ENCODE peak calls at places on chromosome 7, in seven cellular contexts. Q, F, A, N, O, B and Z are unnamed samples.

GRCh38 chr7:47945261-47946015 is 2.8 kb downstream of the PKD1L1 start:
- DNase-seq in B (peak), F (peak), A (peak), Q (peak), N (peak), O (peak), Z (peak)

GRCh38 chr7:33979807-33980355 is 74.5 kb downstream of the BMPER start:
- DNase-seq in N (peak), O (no peak), A (no peak), Q (no peak), B (no peak), F (peak), Z (peak)

GRCh38 chr7:112789824-112790650 is at the start of gene TMEM168:
- DNase-seq in O (peak), N (peak), A (peak), Q (peak), B (peak), F (peak), Z (peak)

GRCh38 chr7:76073335-76073990 is 25.6 kb downstream of the MDH2 start:
- DNase-seq in F (no peak), O (no peak), A (no peak), Q (peak), N (no peak), B (peak), Z (no peak)

GRCh38 chr7:155482511-155483183 is 24.7 kb downstream of the EN2 start:
- DNase-seq in N (no peak), O (no peak), B (no peak), Q (no peak), F (no peak), A (peak), Z (no peak)

GRCh38 chr7:55046582-55047347 is 27.9 kb downstream of the EGFR start:
- DNase-seq in A (no peak), F (no peak), N (no peak), Q (no peak), B (no peak), O (no peak), Z (peak)

GRCh38 chr7:43585521-43585920 is 2.6 kb downstream of the STK17A start:
- DNase-seq in Q (no peak), F (peak), B (no peak), N (peak), O (no peak), A (peak), Z (peak)

GRCh38 chr7:25353191-25353590 is 124.9 kb upstream of the NPVF start:
- DNase-seq in O (no peak), Q (no peak), B (no peak), A (no peak), N (no peak), F (no peak), Z (no peak)

GRCh38 chr7:33981686-33982424 is 76.5 kb downstream of the BMPER start:
- DNase-seq in B (no peak), A (no peak), Q (no peak), N (peak), F (no peak), O (no peak), Z (no peak)

GRCh38 chr7:142811154-142811737 is 40.5 kb downstream of the PRSS2 start:
- DNase-seq in O (peak), A (peak), Q (peak), N (peak), F (peak), B (peak), Z (peak)

GRCh38 chr7:48094861-48095293 is 5.8 kb downstream of the UPP1 start:
- DNase-seq in B (no peak), N (peak), F (peak), Q (no peak), A (no peak), O (no peak), Z (no peak)

GRCh38 chr7:117164578-117164977 is 158.3 kb downstream of the WNT2 start:
- DNase-seq in F (peak), Q (no peak), O (no peak), A (no peak), B (no peak), N (peak), Z (no peak)

GRCh38 chr7:117169907-117170306 is 153.0 kb downstream of the WNT2 start:
- DNase-seq in F (peak), A (no peak), N (no peak), O (no peak), B (no peak), Q (no peak), Z (no peak)

GRCh38 chr7:117171106-117171505 is 151.8 kb downstream of the WNT2 start:
- DNase-seq in N (no peak), O (no peak), B (peak), F (no peak), A (no peak), Q (peak), Z (no peak)

GRCh38 chr7:117163101-117163500 is 159.8 kb downstream of the WNT2 start:
- DNase-seq in Q (no peak), A (no peak), N (no peak), O (no peak), F (peak), B (no peak), Z (no peak)

DNA sequence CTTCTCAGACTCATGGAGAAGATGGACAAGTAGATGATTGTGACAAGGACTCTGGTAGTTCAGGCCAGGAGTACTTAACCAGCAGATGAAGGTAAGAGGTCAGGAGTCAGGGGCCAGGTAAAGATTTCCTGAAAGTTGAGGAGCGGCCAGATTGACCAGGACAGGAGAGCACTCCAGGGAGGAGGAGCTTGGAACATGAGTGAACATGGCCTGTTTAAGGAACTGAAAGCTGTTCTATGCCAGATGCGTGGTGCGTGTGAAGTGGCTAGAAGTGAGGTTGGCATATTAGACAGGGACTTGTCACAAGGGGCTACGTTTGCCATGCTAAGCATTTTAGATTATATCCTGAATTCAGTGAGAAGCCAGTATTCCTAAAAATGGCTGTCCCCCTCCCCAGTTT is 157.2 kb downstream of the WNT2 start:
- DNase-seq in F (no peak), Q (no peak), O (no peak), N (no peak), B (no peak), A (no peak), Z (no peak)
- TF ChIP-seq EZH2phosphoT487 in F (no peak), Q (no peak), O (no peak), N (no peak), B (no peak), A (no peak), Z (no peak)

GRCh38 chr7:141704741-141705140 is 2.8 kb upstream of the DENND11 start:
- DNase-seq in B (no peak), O (no peak), F (peak), Q (no peak), N (peak), A (no peak), Z (no peak)
- TF ChIP-seq EZH2phosphoT487 in B (no peak), O (no peak), F (no peak), Q (no peak), N (no peak), A (no peak), Z (no peak)

GRCh38 chr7:29328811-29329210 is 134.2 kb downstream of the CHN2 start:
- DNase-seq in N (peak), O (no peak), F (no peak), Q (no peak), B (no peak), A (no peak), Z (no peak)
- TF ChIP-seq EZH2phosphoT487 in N (no peak), O (no peak), F (no peak), Q (no peak), B (no peak), A (no peak), Z (no peak)

GRCh38 chr7:151058766-151059361 is 525 bp upstream of the SLC4A2 start:
- DNase-seq in B (peak), F (peak), N (peak), Q (no peak), O (no peak), A (peak), Z (peak)
- TF ChIP-seq EZH2phosphoT487 in B (no peak), F (no peak), N (no peak), Q (no peak), O (no peak), A (no peak), Z (no peak)

DNA sequence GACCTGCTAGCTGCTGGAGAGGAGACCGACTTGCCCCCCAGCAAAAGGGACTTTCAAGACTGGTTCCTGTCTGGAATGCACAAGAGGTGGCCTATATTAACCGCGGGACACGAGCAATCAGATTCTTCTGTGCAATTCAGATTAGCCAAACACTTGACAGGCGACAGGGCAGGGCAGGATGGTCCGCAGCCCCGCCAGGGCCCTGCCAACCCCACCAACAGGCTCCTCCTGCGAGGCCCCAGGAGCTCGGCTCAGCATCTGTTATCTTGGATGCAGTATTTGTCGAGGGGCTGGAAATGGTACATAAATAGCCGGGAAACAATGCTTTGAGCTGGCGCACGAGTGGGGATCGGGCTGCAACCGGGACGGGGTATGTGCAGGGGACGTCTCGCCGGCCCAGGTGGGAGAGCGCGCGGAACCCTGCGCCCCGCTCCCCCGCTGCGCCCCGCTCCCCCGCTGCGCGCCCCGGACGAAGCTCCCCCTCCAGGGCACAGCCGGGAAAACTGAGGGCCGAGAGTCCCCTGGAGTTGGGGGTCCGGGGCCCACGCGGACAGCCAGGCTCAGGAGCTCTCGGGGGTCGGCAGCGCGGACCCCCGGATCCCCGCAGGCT is 669 bp downstream of the RADIL start:
- DNase-seq in F (peak), O (no peak), Q (peak), B (peak), N (peak), A (no peak), Z (no peak)
- TF ChIP-seq EZH2phosphoT487 in F (no peak), O (no peak), Q (no peak), B (no peak), N (no peak), A (no peak), Z (no peak)

DNA sequence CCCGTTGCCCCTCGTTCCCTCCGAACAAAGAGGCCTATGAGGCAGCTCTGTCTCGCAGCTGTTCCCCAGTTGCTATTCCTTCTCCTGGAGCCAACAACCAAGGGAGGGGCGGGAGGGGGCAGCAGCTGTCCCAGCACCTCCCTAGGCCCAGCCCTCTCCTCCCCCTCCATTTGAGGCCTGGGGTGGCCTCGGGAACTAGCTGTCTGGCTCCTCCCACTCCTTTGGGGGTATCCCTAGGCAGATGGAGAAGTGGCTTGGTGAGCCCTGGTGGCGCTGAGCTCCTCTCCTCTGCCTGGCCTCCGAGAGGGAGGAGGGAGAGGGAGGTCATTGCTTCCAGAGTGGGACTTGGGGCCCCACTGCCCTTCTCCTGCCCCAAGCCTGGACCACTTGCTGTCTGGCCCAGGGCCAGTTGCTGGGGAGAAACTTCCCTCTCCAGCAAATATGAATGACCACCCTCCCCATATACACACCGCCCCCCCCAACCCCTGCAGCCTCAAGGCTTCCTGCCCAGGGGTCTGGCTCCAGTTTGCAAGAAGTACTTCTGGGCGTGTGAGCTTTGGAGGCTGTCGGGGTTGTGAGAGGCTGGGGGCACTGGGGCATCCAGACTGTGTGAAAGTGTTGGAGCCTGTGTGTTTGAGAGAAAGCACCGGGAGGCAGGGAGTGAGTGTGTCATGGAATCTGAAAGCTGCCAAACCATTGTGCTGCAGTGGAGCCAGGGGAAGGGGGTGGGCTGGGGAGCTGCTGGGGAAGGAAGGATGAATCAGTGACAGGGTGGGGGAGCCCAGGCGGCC is 3.1 kb downstream of the FLNC start:
- DNase-seq in O (no peak), B (peak), N (peak), F (peak), Q (peak), A (no peak), Z (peak)
- TF ChIP-seq EZH2phosphoT487 in O (no peak), B (no peak), N (no peak), F (no peak), Q (no peak), A (no peak), Z (no peak)

GRCh38 chr7:91347288-91347687 is 83.1 kb downstream of the FZD1 start:
- DNase-seq in O (no peak), N (no peak), B (no peak), A (no peak), F (no peak), Q (no peak), Z (no peak)
- TF ChIP-seq EZH2phosphoT487 in O (no peak), N (no peak), B (no peak), A (no peak), F (no peak), Q (no peak), Z (no peak)

GRCh38 chr7:100370746-100371145 is 2.5 kb upstream of the PILRA start:
- DNase-seq in O (no peak), F (no peak), A (no peak), Q (no peak), B (no peak), N (no peak), Z (no peak)
- TF ChIP-seq EZH2phosphoT487 in O (no peak), F (no peak), A (no peak), Q (no peak), B (no peak), N (no peak), Z (no peak)